ENCODE peak calls at places on chromosomes 3 and 15, in ten cellular contexts. J, I, Q, C, D, G, W, F, U and E are unnamed samples.

GRCh38 chr3:152737021-152737908 is 97.7 kb upstream of the P2RY1 start:
- DNase-seq in J (peak; percentile 85), I (no peak), Q (no peak), C (no peak), D (no peak), G (no peak), W (peak; percentile 11), F (peak; percentile 93), U (peak; percentile 19), E (peak; percentile 27)

GRCh38 chr3:24502690-24503089 is 8.0 kb upstream of the THRB start:
- DNase-seq in J (peak; percentile 52), I (no peak), Q (no peak), C (no peak), D (no peak), G (no peak), W (no peak), F (peak; percentile 58), U (no peak), E (no peak)

GRCh38 chr3:55620361-55621025 is 133.4 kb upstream of the WNT5A start:
- DNase-seq in J (peak; percentile 88), I (peak; percentile 55), Q (no peak), C (no peak), D (no peak), G (no peak), W (no peak), F (peak; percentile 73), U (no peak), E (no peak)

GRCh38 chr15:35450492-35450891 is 95.5 kb downstream of the DPH6 start:
- DNase-seq in J (peak; percentile 85), I (no peak), Q (no peak), C (no peak), D (no peak), G (no peak), W (no peak), F (no peak), U (no peak), E (no peak)

GRCh38 chr15:65414841-65415621 is 7.7 kb downstream of the IGDCC4 start:
- DNase-seq in J (peak; percentile 69), I (no peak), Q (peak; percentile 66), C (peak; percentile 79), D (no peak), G (no peak), W (no peak), F (peak; percentile 89), U (no peak), E (peak; percentile 27)

GRCh38 chr3:98213276-98213675 is 46.8 kb downstream of the OR5H15 start:
- DNase-seq in J (no peak), I (no peak), Q (no peak), C (no peak), D (no peak), G (no peak), W (no peak), F (no peak), U (no peak), E (no peak)

GRCh38 chr3:149019581-149019980 is 28.2 kb downstream of the GYG1 start:
- DNase-seq in J (peak; percentile 39), I (no peak), Q (no peak), C (no peak), D (no peak), G (no peak), W (no peak), F (no peak), U (no peak), E (no peak)

GRCh38 chr15:79682851-79683288 is 213.9 kb downstream of the MTHFS start:
- DNase-seq in J (peak; percentile 74), I (no peak), Q (no peak), C (no peak), D (no peak), G (no peak), W (no peak), F (no peak), U (no peak), E (no peak)

GRCh38 chr3:164004205-164004604 is 1074.1 kb downstream of the SI start:
- DNase-seq in J (no peak), I (no peak), Q (no peak), C (no peak), D (no peak), G (no peak), W (no peak), F (no peak), U (no peak), E (no peak)

GRCh38 chr15:58458076-58458475 is 26.3 kb downstream of the LIPC start:
- DNase-seq in J (no peak), I (peak; percentile 61), Q (no peak), C (no peak), D (no peak), G (no peak), W (peak; percentile 42), F (peak; percentile 43), U (no peak), E (no peak)

GRCh38 chr3:111418388-111418787 is 123.6 kb upstream of the CD96 start:
- DNase-seq in J (no peak), I (no peak), Q (no peak), C (no peak), D (no peak), G (no peak), W (no peak), F (no peak), U (no peak), E (no peak)

GRCh38 chr15:60408438-60409105 is 10.8 kb upstream of the ANXA2 start:
- DNase-seq in J (peak; percentile 88), I (no peak), Q (no peak), C (no peak), D (no peak), G (no peak), W (no peak), F (peak; percentile 81), U (no peak), E (no peak)

GRCh38 chr3:132421832-132422231 is 4.5 kb downstream of the DNAJC13 start:
- DNase-seq in J (peak; percentile 72), I (no peak), Q (no peak), C (no peak), D (no peak), G (no peak), W (no peak), F (peak; percentile 41), U (no peak), E (no peak)

GRCh38 chr3:31948255-31948654 is 32.8 kb downstream of the OSBPL10 start:
- DNase-seq in J (no peak), I (no peak), Q (no peak), C (no peak), D (no peak), G (no peak), W (no peak), F (no peak), U (no peak), E (no peak)

GRCh38 chr3:31943041-31943440 is 38.0 kb downstream of the OSBPL10 start:
- DNase-seq in J (no peak), I (no peak), Q (no peak), C (no peak), D (no peak), G (no peak), W (no peak), F (no peak), U (no peak), E (no peak)

GRCh38 chr3:31947671-31948091 is 33.4 kb downstream of the OSBPL10 start:
- DNase-seq in J (no peak), I (no peak), Q (no peak), C (no peak), D (no peak), G (no peak), W (no peak), F (no peak), U (no peak), E (no peak)

GRCh38 chr3:31945738-31946052 is 35.4 kb downstream of the OSBPL10 start:
- DNase-seq in J (peak; percentile 56), I (no peak), Q (no peak), C (no peak), D (no peak), G (no peak), W (no peak), F (no peak), U (no peak), E (no peak)

DNA sequence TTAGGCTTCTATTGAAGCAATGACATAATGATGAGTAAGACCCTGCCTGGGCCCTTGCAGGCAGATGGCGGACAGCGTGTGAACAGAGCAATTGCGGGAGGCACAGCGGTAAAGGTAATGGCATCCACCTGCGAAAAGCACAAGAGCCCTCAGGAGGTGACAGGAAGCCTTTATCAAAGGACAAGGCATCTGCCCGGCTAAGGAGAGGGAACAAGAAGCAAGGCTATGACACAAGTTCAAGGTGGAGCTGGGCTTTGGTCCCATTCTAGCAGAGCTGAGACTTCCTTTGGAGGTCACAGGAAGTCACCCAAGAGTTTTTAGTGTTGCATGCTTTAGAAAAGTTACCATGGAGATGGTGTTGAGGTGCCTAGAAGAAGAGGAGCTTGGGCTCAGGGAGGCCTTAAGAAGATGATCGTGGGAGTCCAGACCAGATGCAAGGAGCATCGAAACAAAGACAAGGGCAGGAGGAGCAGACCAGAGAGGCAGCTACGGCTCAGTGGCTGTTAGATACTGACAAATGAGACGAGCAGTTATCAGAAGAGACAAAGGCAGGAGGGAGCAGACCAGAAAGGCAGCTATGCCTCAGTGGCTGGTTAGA is 34.5 kb downstream of the OSBPL10 start:
- DNase-seq in J (peak; percentile 32), I (no peak), Q (no peak), C (peak; percentile 52), D (no peak), G (no peak), W (peak; percentile 19), F (no peak), U (no peak), E (no peak)
- H3K27ac ChIP-seq in J (no peak overlapping the region), I (no peak overlapping the region), Q (no peak overlapping the region), C (peak overlapping the region; percentile 15), D (no peak overlapping the region), G (no peak overlapping the region), W (no peak overlapping the region), F (no peak overlapping the region), U (no peak overlapping the region), E (no peak overlapping the region)

GRCh38 chr3:122957707-122958210 is 69.8 kb downstream of the SEMA5B start:
- DNase-seq in J (peak; percentile 29), I (no peak), Q (peak; percentile 55), C (no peak), D (no peak), G (no peak), W (peak; percentile 54), F (no peak), U (no peak), E (peak; percentile 90)
- H3K27me3 ChIP-seq in J (peaks cover 29% of the 10 kb centered on the region), I (no peaks in the 10 kb centered on the region), Q (no peaks in the 10 kb centered on the region), C (no peaks in the 10 kb centered on the region), D (no peaks in the 10 kb centered on the region), G (no peaks in the 10 kb centered on the region), W (no peaks in the 10 kb centered on the region), F (peaks cover 50% of the 10 kb centered on the region), U (no peaks in the 10 kb centered on the region), E (no peaks in the 10 kb centered on the region)

GRCh38 chr3:191331443-191331842 is 1.1 kb upstream of the UTS2B start:
- DNase-seq in J (peak; percentile 73), I (no peak), Q (no peak), C (no peak), D (no peak), G (no peak), W (no peak), F (peak; percentile 74), U (no peak), E (no peak)
- H3K4me3 ChIP-seq in J (peak overlapping the region; percentile 62), I (no peak overlapping the region), Q (peak overlapping the region; percentile 82), C (peak overlapping the region; percentile 94), D (no peak overlapping the region), G (peak overlapping the region; percentile 96), W (peak overlapping the region; percentile 93), F (no peak overlapping the region), U (peak overlapping the region; percentile 83), E (peak overlapping the region; percentile 61)

DNA sequence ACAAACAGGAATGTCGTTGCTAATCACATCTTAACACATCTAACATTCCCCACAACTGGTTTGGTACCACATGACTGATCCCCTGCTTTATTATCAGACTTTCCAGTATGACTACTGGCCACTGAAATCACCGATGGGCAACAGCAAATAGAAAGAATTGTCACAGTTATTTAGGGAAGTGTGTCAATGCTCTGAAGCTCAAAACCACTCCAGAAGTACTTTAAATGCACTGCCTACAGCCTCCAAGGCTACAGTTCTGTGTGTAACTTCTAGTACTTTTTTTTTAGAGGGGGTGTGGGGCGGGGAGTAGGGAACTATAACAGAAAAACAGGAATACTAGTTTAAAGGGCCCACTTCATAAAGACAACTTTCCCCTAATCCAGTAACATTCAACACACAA is 410.2 kb downstream of the SHQ1 start:
- DNase-seq in J (no peak), I (no peak), Q (no peak), C (no peak), D (no peak), G (no peak), W (no peak), F (no peak), U (no peak), E (no peak)
- H3K27ac ChIP-seq in J (no peak overlapping the region), I (no peak overlapping the region), Q (no peak overlapping the region), C (no peak overlapping the region), D (no peak overlapping the region), G (no peak overlapping the region), W (no peak overlapping the region), F (no peak overlapping the region), U (no peak overlapping the region), E (no peak overlapping the region)